ENCODE peak calls at places on chromosome 1, in six cellular contexts. One of them, this sample, is unnamed.

GRCh38 chr1:54791880-54792522 is 9.1 kb downstream of the TTC22 start:
- DNase-seq in fibroblast of lung: no peak
- DNase-seq in AG09309: no peak
- DNase-seq in stimulated activated CD8-positive, alpha-beta memory T cell treated with anti-CD3 and anti-CD28 coated beads, Interleukin-2, amount 100 ng/mL, for 1 hour: no peak
- DNase-seq in HTR-8/SVneo: no peak
- DNase-seq in dorsolateral prefrontal cortex: no peak
- DNase-seq in this sample: no peak

GRCh38 chr1:180988221-180988826 is 34.3 kb downstream of the STX6 start:
- DNase-seq in dorsolateral prefrontal cortex: no peak
- DNase-seq in fibroblast of lung: peak; percentile 25
- DNase-seq in HTR-8/SVneo: no peak
- DNase-seq in AG09309: no peak
- DNase-seq in stimulated activated CD8-positive, alpha-beta memory T cell treated with anti-CD3 and anti-CD28 coated beads, Interleukin-2, amount 100 ng/mL, for 1 hour: no peak
- DNase-seq in this sample: no peak

GRCh38 chr1:25022361-25023189 is 92.5 kb upstream of the RUNX3 start:
- DNase-seq in fibroblast of lung: peak; percentile 97
- DNase-seq in dorsolateral prefrontal cortex: peak; percentile 36
- DNase-seq in stimulated activated CD8-positive, alpha-beta memory T cell treated with anti-CD3 and anti-CD28 coated beads, Interleukin-2, amount 100 ng/mL, for 1 hour: peak; percentile 86
- DNase-seq in HTR-8/SVneo: peak; percentile 88
- DNase-seq in AG09309: peak; percentile 91
- DNase-seq in this sample: peak; percentile 71

GRCh38 chr1:246091477-246091876 is 415.6 kb downstream of the SMYD3 start:
- DNase-seq in dorsolateral prefrontal cortex: no peak
- DNase-seq in fibroblast of lung: peak; percentile 46
- DNase-seq in HTR-8/SVneo: no peak
- DNase-seq in AG09309: peak; percentile 10
- DNase-seq in stimulated activated CD8-positive, alpha-beta memory T cell treated with anti-CD3 and anti-CD28 coated beads, Interleukin-2, amount 100 ng/mL, for 1 hour: no peak
- DNase-seq in this sample: no peak

GRCh38 chr1:64042331-64043100 is 160.9 kb upstream of the UBE2U start:
- DNase-seq in fibroblast of lung: peak; percentile 97
- DNase-seq in HTR-8/SVneo: peak; percentile 41
- DNase-seq in AG09309: peak; percentile 68
- DNase-seq in dorsolateral prefrontal cortex: no peak
- DNase-seq in stimulated activated CD8-positive, alpha-beta memory T cell treated with anti-CD3 and anti-CD28 coated beads, Interleukin-2, amount 100 ng/mL, for 1 hour: no peak
- DNase-seq in this sample: no peak

GRCh38 chr1:235313262-235313661 is 14.7 kb downstream of the ARID4B start:
- DNase-seq in AG09309: no peak
- DNase-seq in fibroblast of lung: no peak
- DNase-seq in stimulated activated CD8-positive, alpha-beta memory T cell treated with anti-CD3 and anti-CD28 coated beads, Interleukin-2, amount 100 ng/mL, for 1 hour: no peak
- DNase-seq in dorsolateral prefrontal cortex: no peak
- DNase-seq in HTR-8/SVneo: no peak
- DNase-seq in this sample: no peak

GRCh38 chr1:228374711-228375577 is 31.7 kb downstream of the TRIM11 start:
- DNase-seq in dorsolateral prefrontal cortex: peak; percentile 62
- DNase-seq in fibroblast of lung: peak; percentile 50
- DNase-seq in stimulated activated CD8-positive, alpha-beta memory T cell treated with anti-CD3 and anti-CD28 coated beads, Interleukin-2, amount 100 ng/mL, for 1 hour: no peak
- DNase-seq in HTR-8/SVneo: no peak
- DNase-seq in AG09309: peak; percentile 86
- DNase-seq in this sample: peak; percentile 77

GRCh38 chr1:2353215-2353906 is 38.0 kb downstream of the MORN1 start:
- DNase-seq in stimulated activated CD8-positive, alpha-beta memory T cell treated with anti-CD3 and anti-CD28 coated beads, Interleukin-2, amount 100 ng/mL, for 1 hour: no peak
- DNase-seq in dorsolateral prefrontal cortex: no peak
- DNase-seq in fibroblast of lung: no peak
- DNase-seq in HTR-8/SVneo: no peak
- DNase-seq in AG09309: no peak
- DNase-seq in this sample: peak; percentile 14

GRCh38 chr1:100036718-100037664 is 67.2 kb downstream of the SLC35A3 start:
- DNase-seq in fibroblast of lung: peak; percentile 70
- DNase-seq in stimulated activated CD8-positive, alpha-beta memory T cell treated with anti-CD3 and anti-CD28 coated beads, Interleukin-2, amount 100 ng/mL, for 1 hour: no peak
- DNase-seq in HTR-8/SVneo: no peak
- DNase-seq in dorsolateral prefrontal cortex: no peak
- DNase-seq in AG09309: no peak
- DNase-seq in this sample: no peak

GRCh38 chr1:66493731-66494130 is 40.2 kb upstream of the SGIP1 start:
- DNase-seq in dorsolateral prefrontal cortex: no peak
- DNase-seq in AG09309: no peak
- DNase-seq in fibroblast of lung: peak; percentile 44
- DNase-seq in HTR-8/SVneo: no peak
- DNase-seq in stimulated activated CD8-positive, alpha-beta memory T cell treated with anti-CD3 and anti-CD28 coated beads, Interleukin-2, amount 100 ng/mL, for 1 hour: no peak
- DNase-seq in this sample: no peak

GRCh38 chr1:226404063-226404903 is 3.6 kb downstream of the PARP1 start:
- DNase-seq in dorsolateral prefrontal cortex: no peak
- DNase-seq in AG09309: no peak
- DNase-seq in fibroblast of lung: peak; percentile 36
- DNase-seq in HTR-8/SVneo: no peak
- DNase-seq in stimulated activated CD8-positive, alpha-beta memory T cell treated with anti-CD3 and anti-CD28 coated beads, Interleukin-2, amount 100 ng/mL, for 1 hour: no peak
- DNase-seq in this sample: no peak

GRCh38 chr1:226735576-226735975 is 3.5 kb downstream of the ITPKB start:
- DNase-seq in dorsolateral prefrontal cortex: no peak
- DNase-seq in AG09309: no peak
- DNase-seq in fibroblast of lung: no peak
- DNase-seq in stimulated activated CD8-positive, alpha-beta memory T cell treated with anti-CD3 and anti-CD28 coated beads, Interleukin-2, amount 100 ng/mL, for 1 hour: no peak
- DNase-seq in HTR-8/SVneo: no peak
- DNase-seq in this sample: no peak

GRCh38 chr1:204074274-204075115 is 1.6 kb downstream of the SOX13 start:
- DNase-seq in fibroblast of lung: peak; percentile 68
- DNase-seq in AG09309: no peak
- DNase-seq in stimulated activated CD8-positive, alpha-beta memory T cell treated with anti-CD3 and anti-CD28 coated beads, Interleukin-2, amount 100 ng/mL, for 1 hour: no peak
- DNase-seq in HTR-8/SVneo: peak; percentile 52
- DNase-seq in dorsolateral prefrontal cortex: peak; percentile 50
- DNase-seq in this sample: peak; percentile 83

GRCh38 chr1:228149341-228150020 is at the start of gene GJC2:
- DNase-seq in AG09309: no peak
- DNase-seq in HTR-8/SVneo: no peak
- DNase-seq in dorsolateral prefrontal cortex: peak; percentile 65
- DNase-seq in stimulated activated CD8-positive, alpha-beta memory T cell treated with anti-CD3 and anti-CD28 coated beads, Interleukin-2, amount 100 ng/mL, for 1 hour: no peak
- DNase-seq in fibroblast of lung: no peak
- DNase-seq in this sample: no peak

GRCh38 chr1:85822696-85823095 is 114.5 kb upstream of the ZNHIT6 start:
- DNase-seq in fibroblast of lung: no peak
- DNase-seq in dorsolateral prefrontal cortex: no peak
- DNase-seq in stimulated activated CD8-positive, alpha-beta memory T cell treated with anti-CD3 and anti-CD28 coated beads, Interleukin-2, amount 100 ng/mL, for 1 hour: no peak
- DNase-seq in HTR-8/SVneo: no peak
- DNase-seq in AG09309: no peak
- DNase-seq in this sample: no peak

GRCh38 chr1:224123136-224123535 is 9.2 kb downstream of the FBXO28 start:
- DNase-seq in dorsolateral prefrontal cortex: no peak
- DNase-seq in stimulated activated CD8-positive, alpha-beta memory T cell treated with anti-CD3 and anti-CD28 coated beads, Interleukin-2, amount 100 ng/mL, for 1 hour: no peak
- DNase-seq in fibroblast of lung: no peak
- DNase-seq in HTR-8/SVneo: no peak
- DNase-seq in AG09309: no peak
- DNase-seq in this sample: no peak

GRCh38 chr1:228337031-228337564 is 69.5 kb downstream of the TRIM11 start:
- DNase-seq in stimulated activated CD8-positive, alpha-beta memory T cell treated with anti-CD3 and anti-CD28 coated beads, Interleukin-2, amount 100 ng/mL, for 1 hour: no peak
- DNase-seq in AG09309: no peak
- DNase-seq in HTR-8/SVneo: no peak
- DNase-seq in dorsolateral prefrontal cortex: peak; percentile 5
- DNase-seq in fibroblast of lung: no peak
- DNase-seq in this sample: peak; percentile 13

GRCh38 chr1:184801503-184801902 is 46.8 kb upstream of the EDEM3 start:
- DNase-seq in AG09309: peak; percentile 11
- DNase-seq in stimulated activated CD8-positive, alpha-beta memory T cell treated with anti-CD3 and anti-CD28 coated beads, Interleukin-2, amount 100 ng/mL, for 1 hour: no peak
- DNase-seq in dorsolateral prefrontal cortex: no peak
- DNase-seq in fibroblast of lung: peak; percentile 43
- DNase-seq in HTR-8/SVneo: no peak
- DNase-seq in this sample: no peak

GRCh38 chr1:201299968-201300367 is 16.7 kb downstream of the PKP1 start:
- DNase-seq in stimulated activated CD8-positive, alpha-beta memory T cell treated with anti-CD3 and anti-CD28 coated beads, Interleukin-2, amount 100 ng/mL, for 1 hour: no peak
- DNase-seq in HTR-8/SVneo: peak; percentile 51
- DNase-seq in AG09309: no peak
- DNase-seq in fibroblast of lung: peak; percentile 54
- DNase-seq in dorsolateral prefrontal cortex: no peak
- DNase-seq in this sample: peak; percentile 53

GRCh38 chr1:29120955-29121485 is 2.7 kb downstream of the TMEM200B start:
- DNase-seq in HTR-8/SVneo: no peak
- DNase-seq in dorsolateral prefrontal cortex: no peak
- DNase-seq in stimulated activated CD8-positive, alpha-beta memory T cell treated with anti-CD3 and anti-CD28 coated beads, Interleukin-2, amount 100 ng/mL, for 1 hour: peak; percentile 20
- DNase-seq in AG09309: no peak
- DNase-seq in fibroblast of lung: peak; percentile 38
- DNase-seq in this sample: peak; percentile 66

GRCh38 chr1:92408825-92409224 is 77.9 kb downstream of the GFI1 start:
- DNase-seq in HTR-8/SVneo: no peak
- DNase-seq in dorsolateral prefrontal cortex: no peak
- DNase-seq in stimulated activated CD8-positive, alpha-beta memory T cell treated with anti-CD3 and anti-CD28 coated beads, Interleukin-2, amount 100 ng/mL, for 1 hour: no peak
- DNase-seq in AG09309: no peak
- DNase-seq in fibroblast of lung: peak; percentile 85
- DNase-seq in this sample: no peak

GRCh38 chr1:114286179-114286578 is 132.5 kb upstream of the SYT6 start:
- DNase-seq in HTR-8/SVneo: no peak
- DNase-seq in AG09309: no peak
- DNase-seq in fibroblast of lung: peak; percentile 16
- DNase-seq in dorsolateral prefrontal cortex: no peak
- DNase-seq in stimulated activated CD8-positive, alpha-beta memory T cell treated with anti-CD3 and anti-CD28 coated beads, Interleukin-2, amount 100 ng/mL, for 1 hour: no peak
- DNase-seq in this sample: no peak

GRCh38 chr1:1173061-1173792 is 453 bp upstream of the TTLL10 start:
- DNase-seq in stimulated activated CD8-positive, alpha-beta memory T cell treated with anti-CD3 and anti-CD28 coated beads, Interleukin-2, amount 100 ng/mL, for 1 hour: no peak
- DNase-seq in AG09309: no peak
- DNase-seq in dorsolateral prefrontal cortex: no peak
- DNase-seq in fibroblast of lung: no peak
- DNase-seq in HTR-8/SVneo: no peak
- DNase-seq in this sample: peak; percentile 33

GRCh38 chr1:222632749-222633148 is 14.9 kb downstream of the MIA3 start:
- DNase-seq in AG09309: no peak
- DNase-seq in fibroblast of lung: no peak
- DNase-seq in dorsolateral prefrontal cortex: no peak
- DNase-seq in HTR-8/SVneo: no peak
- DNase-seq in stimulated activated CD8-positive, alpha-beta memory T cell treated with anti-CD3 and anti-CD28 coated beads, Interleukin-2, amount 100 ng/mL, for 1 hour: no peak
- DNase-seq in this sample: no peak

GRCh38 chr1:238458924-238459323 is 568.2 kb upstream of the ZP4 start:
- DNase-seq in dorsolateral prefrontal cortex: no peak
- DNase-seq in fibroblast of lung: no peak
- DNase-seq in AG09309: no peak
- DNase-seq in HTR-8/SVneo: no peak
- DNase-seq in stimulated activated CD8-positive, alpha-beta memory T cell treated with anti-CD3 and anti-CD28 coated beads, Interleukin-2, amount 100 ng/mL, for 1 hour: no peak
- DNase-seq in this sample: no peak

GRCh38 chr1:198153804-198154203 is 3.0 kb upstream of the NEK7 start:
- DNase-seq in stimulated activated CD8-positive, alpha-beta memory T cell treated with anti-CD3 and anti-CD28 coated beads, Interleukin-2, amount 100 ng/mL, for 1 hour: no peak
- DNase-seq in dorsolateral prefrontal cortex: no peak
- DNase-seq in fibroblast of lung: peak; percentile 89
- DNase-seq in HTR-8/SVneo: no peak
- DNase-seq in AG09309: no peak
- DNase-seq in this sample: no peak

GRCh38 chr1:26749458-26749857 is 38.3 kb upstream of the PIGV start:
- DNase-seq in stimulated activated CD8-positive, alpha-beta memory T cell treated with anti-CD3 and anti-CD28 coated beads, Interleukin-2, amount 100 ng/mL, for 1 hour: no peak
- DNase-seq in dorsolateral prefrontal cortex: no peak
- DNase-seq in HTR-8/SVneo: no peak
- DNase-seq in AG09309: no peak
- DNase-seq in fibroblast of lung: no peak
- DNase-seq in this sample: no peak

GRCh38 chr1:66294692-66295384 is 239.1 kb upstream of the SGIP1 start:
- DNase-seq in dorsolateral prefrontal cortex: no peak
- DNase-seq in fibroblast of lung: peak; percentile 78
- DNase-seq in AG09309: no peak
- DNase-seq in stimulated activated CD8-positive, alpha-beta memory T cell treated with anti-CD3 and anti-CD28 coated beads, Interleukin-2, amount 100 ng/mL, for 1 hour: no peak
- DNase-seq in HTR-8/SVneo: peak; percentile 17
- DNase-seq in this sample: no peak

GRCh38 chr1:154186177-154186576 is 5.7 kb downstream of the TPM3 start:
- DNase-seq in AG09309: no peak
- DNase-seq in HTR-8/SVneo: peak; percentile 43
- DNase-seq in dorsolateral prefrontal cortex: peak; percentile 46
- DNase-seq in fibroblast of lung: peak; percentile 18
- DNase-seq in stimulated activated CD8-positive, alpha-beta memory T cell treated with anti-CD3 and anti-CD28 coated beads, Interleukin-2, amount 100 ng/mL, for 1 hour: no peak
- DNase-seq in this sample: no peak

GRCh38 chr1:206705187-206705586 is 20.5 kb downstream of the MAPKAPK2 start:
- DNase-seq in dorsolateral prefrontal cortex: peak; percentile 49
- DNase-seq in AG09309: peak; percentile 55
- DNase-seq in HTR-8/SVneo: no peak
- DNase-seq in stimulated activated CD8-positive, alpha-beta memory T cell treated with anti-CD3 and anti-CD28 coated beads, Interleukin-2, amount 100 ng/mL, for 1 hour: no peak
- DNase-seq in fibroblast of lung: peak; percentile 82
- DNase-seq in this sample: no peak

GRCh38 chr1:87131809-87132663 is 196.6 kb upstream of the LMO4 start:
- DNase-seq in HTR-8/SVneo: peak; percentile 75
- DNase-seq in dorsolateral prefrontal cortex: peak; percentile 63
- DNase-seq in fibroblast of lung: peak; percentile 70
- DNase-seq in AG09309: no peak
- DNase-seq in stimulated activated CD8-positive, alpha-beta memory T cell treated with anti-CD3 and anti-CD28 coated beads, Interleukin-2, amount 100 ng/mL, for 1 hour: peak; percentile 38
- DNase-seq in this sample: peak; percentile 79

GRCh38 chr1:64087768-64088167 is 115.7 kb upstream of the UBE2U start:
- DNase-seq in AG09309: peak; percentile 54
- DNase-seq in HTR-8/SVneo: no peak
- DNase-seq in fibroblast of lung: peak; percentile 86
- DNase-seq in stimulated activated CD8-positive, alpha-beta memory T cell treated with anti-CD3 and anti-CD28 coated beads, Interleukin-2, amount 100 ng/mL, for 1 hour: no peak
- DNase-seq in dorsolateral prefrontal cortex: no peak
- DNase-seq in this sample: no peak

GRCh38 chr1:245888809-245889208 is 618.3 kb downstream of the SMYD3 start:
- DNase-seq in AG09309: no peak
- DNase-seq in dorsolateral prefrontal cortex: no peak
- DNase-seq in stimulated activated CD8-positive, alpha-beta memory T cell treated with anti-CD3 and anti-CD28 coated beads, Interleukin-2, amount 100 ng/mL, for 1 hour: no peak
- DNase-seq in fibroblast of lung: peak; percentile 29
- DNase-seq in HTR-8/SVneo: peak; percentile 37
- DNase-seq in this sample: peak; percentile 60

This sample was measured in mucosa of descending colon.